ENCODE peak calls at places on chromosomes 6 and 20, in nine cellular contexts. One of them, this sample, is unnamed.

GRCh38 chr6:2740601-2741000 is 10.1 kb downstream of the MYLK4 start:
- DNase-seq in breast epithelium: no peak
- DNase-seq in GM12878: no peak
- DNase-seq in transverse colon: no peak
- DNase-seq in H1: no peak
- DNase-seq in endothelial cell of umbilical vein: no peak
- DNase-seq in prostate gland: no peak
- DNase-seq in stomach: no peak
- DNase-seq in K562: no peak
- DNase-seq in this sample: no peak

GRCh38 chr6:152313542-152314482 is 323.4 kb downstream of the SYNE1 start:
- DNase-seq in breast epithelium: no peak
- DNase-seq in GM12878: no peak
- DNase-seq in transverse colon: no peak
- DNase-seq in H1: no peak
- DNase-seq in endothelial cell of umbilical vein: peak
- DNase-seq in prostate gland: no peak
- DNase-seq in stomach: no peak
- DNase-seq in K562: no peak
- DNase-seq in this sample: no peak

GRCh38 chr20:38805502-38805957 is at the start of gene PPP1R16B:
- DNase-seq in breast epithelium: peak
- DNase-seq in GM12878: no peak
- DNase-seq in transverse colon: peak
- DNase-seq in H1: peak
- DNase-seq in endothelial cell of umbilical vein: peak
- DNase-seq in prostate gland: no peak
- DNase-seq in stomach: peak
- DNase-seq in K562: peak
- DNase-seq in this sample: peak

GRCh38 chr6:1630771-1631217 is 21.1 kb downstream of the FOXC1 start:
- DNase-seq in breast epithelium: no peak
- DNase-seq in GM12878: no peak
- DNase-seq in transverse colon: no peak
- DNase-seq in H1: no peak
- DNase-seq in endothelial cell of umbilical vein: peak
- DNase-seq in prostate gland: no peak
- DNase-seq in stomach: no peak
- DNase-seq in K562: peak
- DNase-seq in this sample: no peak

GRCh38 chr20:31861346-31862156 is 8.8 kb downstream of the DUSP15 start:
- DNase-seq in breast epithelium: no peak
- DNase-seq in GM12878: no peak
- DNase-seq in transverse colon: peak
- DNase-seq in H1: peak
- DNase-seq in endothelial cell of umbilical vein: peak
- DNase-seq in prostate gland: no peak
- DNase-seq in stomach: peak
- DNase-seq in K562: peak
- DNase-seq in this sample: peak

GRCh38 chr6:167933847-167934246 is 63.6 kb upstream of the KIF25 start:
- DNase-seq in breast epithelium: no peak
- DNase-seq in GM12878: no peak
- DNase-seq in transverse colon: no peak
- DNase-seq in H1: no peak
- DNase-seq in endothelial cell of umbilical vein: no peak
- DNase-seq in prostate gland: no peak
- DNase-seq in stomach: no peak
- DNase-seq in K562: no peak
- DNase-seq in this sample: no peak

GRCh38 chr6:70118670-70119069 is 184.2 kb downstream of the COL9A1 start:
- DNase-seq in breast epithelium: no peak
- DNase-seq in GM12878: no peak
- DNase-seq in transverse colon: no peak
- DNase-seq in H1: no peak
- DNase-seq in endothelial cell of umbilical vein: no peak
- DNase-seq in prostate gland: no peak
- DNase-seq in stomach: no peak
- DNase-seq in K562: no peak
- DNase-seq in this sample: no peak

GRCh38 chr6:13422601-13423247 is 64.7 kb downstream of the GFOD1 start:
- DNase-seq in breast epithelium: peak
- DNase-seq in GM12878: no peak
- DNase-seq in transverse colon: no peak
- DNase-seq in H1: no peak
- DNase-seq in endothelial cell of umbilical vein: peak
- DNase-seq in prostate gland: peak
- DNase-seq in stomach: no peak
- DNase-seq in K562: no peak
- DNase-seq in this sample: no peak

GRCh38 chr20:63628246-63628975 is 1.5 kb upstream of the GMEB2 start:
- DNase-seq in breast epithelium: peak
- DNase-seq in GM12878: peak
- DNase-seq in transverse colon: peak
- DNase-seq in H1: no peak
- DNase-seq in endothelial cell of umbilical vein: peak
- DNase-seq in prostate gland: peak
- DNase-seq in stomach: peak
- DNase-seq in K562: peak
- DNase-seq in this sample: peak

GRCh38 chr6:157040191-157040590 is 263.0 kb downstream of the ARID1B start:
- DNase-seq in breast epithelium: no peak
- DNase-seq in GM12878: no peak
- DNase-seq in transverse colon: no peak
- DNase-seq in H1: no peak
- DNase-seq in endothelial cell of umbilical vein: no peak
- DNase-seq in prostate gland: no peak
- DNase-seq in stomach: no peak
- DNase-seq in K562: no peak
- DNase-seq in this sample: no peak

GRCh38 chr20:7136886-7137285 is 369.4 kb downstream of the BMP2 start:
- DNase-seq in breast epithelium: no peak
- DNase-seq in GM12878: no peak
- DNase-seq in transverse colon: no peak
- DNase-seq in H1: no peak
- DNase-seq in endothelial cell of umbilical vein: no peak
- DNase-seq in prostate gland: no peak
- DNase-seq in stomach: no peak
- DNase-seq in K562: no peak
- DNase-seq in this sample: no peak

GRCh38 chr20:63733579-63734081 is 2.8 kb upstream of the LIME1 start:
- DNase-seq in breast epithelium: no peak
- DNase-seq in GM12878: no peak
- DNase-seq in transverse colon: no peak
- DNase-seq in H1: no peak
- DNase-seq in endothelial cell of umbilical vein: no peak
- DNase-seq in prostate gland: no peak
- DNase-seq in stomach: no peak
- DNase-seq in K562: no peak
- DNase-seq in this sample: no peak

GRCh38 chr6:88367248-88367647 is 201.1 kb upstream of the CNR1 start:
- DNase-seq in breast epithelium: no peak
- DNase-seq in GM12878: no peak
- DNase-seq in transverse colon: no peak
- DNase-seq in H1: no peak
- DNase-seq in endothelial cell of umbilical vein: no peak
- DNase-seq in prostate gland: no peak
- DNase-seq in stomach: no peak
- DNase-seq in K562: no peak
- DNase-seq in this sample: no peak

DNA sequence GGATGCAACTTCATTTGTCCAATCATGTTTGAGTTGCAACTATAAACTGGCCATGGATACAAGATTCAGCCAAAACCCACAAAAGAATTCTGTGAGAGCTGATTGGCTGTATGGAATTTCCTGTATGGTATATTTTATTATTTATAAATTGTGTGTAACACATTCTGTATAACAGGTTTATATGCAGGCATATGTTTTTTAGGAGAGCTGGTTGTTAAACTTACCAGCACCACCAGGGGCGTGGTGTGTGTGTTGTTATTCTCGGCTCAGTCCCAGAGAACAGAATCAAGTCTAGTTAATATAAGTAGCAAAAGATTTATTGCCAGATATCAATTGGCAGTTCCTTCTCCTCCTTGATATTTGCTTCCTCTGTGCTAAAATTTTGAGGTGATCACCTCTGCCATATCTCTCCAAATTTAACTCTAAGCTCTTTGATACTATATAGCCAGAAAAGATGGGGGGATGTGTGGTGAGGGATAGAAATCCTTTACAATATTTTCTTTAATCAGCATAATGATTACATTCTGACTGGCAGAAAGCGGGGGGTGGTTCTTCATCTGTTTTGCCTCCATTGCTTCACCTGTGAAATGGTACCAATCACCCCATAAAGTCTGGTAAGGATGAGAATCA is 22.9 kb downstream of the CNBD2 start:
- DNase-seq in breast epithelium: no peak
- DNase-seq in GM12878: no peak
- DNase-seq in transverse colon: peak
- DNase-seq in H1: no peak
- DNase-seq in endothelial cell of umbilical vein: peak
- DNase-seq in prostate gland: peak
- DNase-seq in stomach: peak
- DNase-seq in K562: peak
- DNase-seq in this sample: peak
- TF ChIP-seq CTCF in breast epithelium: no peak
- TF ChIP-seq CTCF in GM12878: peak
- TF ChIP-seq CTCF in transverse colon: no peak
- TF ChIP-seq CTCF in H1: no peak
- TF ChIP-seq CTCF in endothelial cell of umbilical vein: peak
- TF ChIP-seq CTCF in prostate gland: peak
- TF ChIP-seq CTCF in stomach: no peak
- TF ChIP-seq CTCF in K562: peak
- TF ChIP-seq CTCF in this sample: no peak

GRCh38 chr6:33420493-33421343 is 853 bp downstream of the SYNGAP1 start:
- DNase-seq in breast epithelium: no peak
- DNase-seq in GM12878: no peak
- DNase-seq in transverse colon: no peak
- DNase-seq in H1: no peak
- DNase-seq in endothelial cell of umbilical vein: no peak
- DNase-seq in prostate gland: no peak
- DNase-seq in stomach: no peak
- DNase-seq in K562: no peak
- DNase-seq in this sample: no peak
- TF ChIP-seq POLR2AphosphoS5 in breast epithelium: no peak
- TF ChIP-seq POLR2AphosphoS5 in GM12878: no peak
- TF ChIP-seq POLR2AphosphoS5 in transverse colon: no peak
- TF ChIP-seq POLR2AphosphoS5 in H1: no peak
- TF ChIP-seq POLR2AphosphoS5 in endothelial cell of umbilical vein: no peak
- TF ChIP-seq POLR2AphosphoS5 in prostate gland: no peak
- TF ChIP-seq POLR2AphosphoS5 in stomach: no peak
- TF ChIP-seq POLR2AphosphoS5 in K562: no peak
- TF ChIP-seq POLR2AphosphoS5 in this sample: no peak

DNA sequence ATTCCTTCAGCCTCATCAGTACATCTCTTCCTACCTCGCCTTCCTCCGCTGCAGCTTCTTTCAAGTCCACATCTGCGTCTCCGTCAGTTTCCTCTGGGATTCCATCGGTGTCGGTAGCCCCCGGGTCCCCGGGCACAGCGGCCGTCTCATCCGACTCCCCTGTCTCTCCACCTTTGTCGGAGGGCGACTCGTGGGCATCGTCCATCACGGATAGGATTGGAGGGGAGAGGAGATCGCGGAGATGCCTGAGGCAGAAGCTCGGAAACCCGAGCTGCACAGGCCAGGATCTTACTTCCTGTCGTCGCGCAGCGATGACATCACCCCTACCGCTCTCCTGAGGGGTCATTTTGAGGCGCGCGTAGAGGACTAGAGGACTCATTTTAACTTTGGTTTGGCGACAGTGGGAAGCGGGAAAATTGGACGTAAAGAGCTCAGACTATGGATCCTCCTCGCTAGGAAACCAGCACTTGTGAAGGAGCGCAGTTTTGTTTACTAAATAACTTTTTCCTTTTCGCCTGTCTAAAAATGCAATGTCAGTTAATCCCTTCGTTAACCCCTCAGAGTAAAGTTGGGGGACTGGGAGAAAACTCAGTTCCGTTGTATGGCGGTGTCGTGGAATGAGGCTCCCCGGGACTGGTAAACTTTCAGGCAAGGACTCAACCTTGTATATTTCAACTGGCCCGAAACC is at the start of gene TAF11:
- DNase-seq in breast epithelium: peak
- DNase-seq in GM12878: peak
- DNase-seq in transverse colon: peak
- DNase-seq in H1: peak
- DNase-seq in endothelial cell of umbilical vein: peak
- DNase-seq in prostate gland: peak
- DNase-seq in stomach: peak
- DNase-seq in K562: peak
- DNase-seq in this sample: peak
- TF ChIP-seq POLR2A in breast epithelium: peak
- TF ChIP-seq POLR2A in GM12878: peak
- TF ChIP-seq POLR2A in transverse colon: peak
- TF ChIP-seq POLR2A in H1: peak
- TF ChIP-seq POLR2A in endothelial cell of umbilical vein: peak
- TF ChIP-seq POLR2A in prostate gland: peak
- TF ChIP-seq POLR2A in stomach: no peak
- TF ChIP-seq POLR2A in K562: peak
- TF ChIP-seq POLR2A in this sample: peak

GRCh38 chr20:47784599-47785320 is 521 bp downstream of the SULF2 start:
- DNase-seq in breast epithelium: no peak
- DNase-seq in GM12878: no peak
- DNase-seq in transverse colon: peak
- DNase-seq in H1: peak
- DNase-seq in endothelial cell of umbilical vein: peak
- DNase-seq in prostate gland: peak
- DNase-seq in stomach: no peak
- DNase-seq in K562: no peak
- DNase-seq in this sample: peak
- TF ChIP-seq CTCF in breast epithelium: peak
- TF ChIP-seq CTCF in GM12878: no peak
- TF ChIP-seq CTCF in transverse colon: peak
- TF ChIP-seq CTCF in H1: no peak
- TF ChIP-seq CTCF in endothelial cell of umbilical vein: no peak
- TF ChIP-seq CTCF in prostate gland: peak
- TF ChIP-seq CTCF in stomach: no peak
- TF ChIP-seq CTCF in K562: no peak
- TF ChIP-seq CTCF in this sample: no peak

GRCh38 chr6:142692942-142693341 is 252.0 kb downstream of the HIVEP2 start:
- DNase-seq in breast epithelium: peak
- DNase-seq in GM12878: no peak
- DNase-seq in transverse colon: peak
- DNase-seq in H1: peak
- DNase-seq in endothelial cell of umbilical vein: peak
- DNase-seq in prostate gland: peak
- DNase-seq in stomach: peak
- DNase-seq in K562: peak
- DNase-seq in this sample: peak
- TF ChIP-seq POLR2AphosphoS5 in breast epithelium: peak
- TF ChIP-seq POLR2AphosphoS5 in GM12878: no peak
- TF ChIP-seq POLR2AphosphoS5 in transverse colon: no peak
- TF ChIP-seq POLR2AphosphoS5 in H1: no peak
- TF ChIP-seq POLR2AphosphoS5 in endothelial cell of umbilical vein: no peak
- TF ChIP-seq POLR2AphosphoS5 in prostate gland: no peak
- TF ChIP-seq POLR2AphosphoS5 in stomach: no peak
- TF ChIP-seq POLR2AphosphoS5 in K562: no peak
- TF ChIP-seq POLR2AphosphoS5 in this sample: no peak

This sample was measured in spleen.